ENCODE peak calls at places on chromosomes 16 and 17, in five cellular contexts. One of them, this sample, is unnamed.

GRCh38 chr16:69112285-69113129 is 7.1 kb downstream of the HAS3 start:
- DNase-seq in hepatocyte: peak; percentile 69
- DNase-seq in PC-3: peak; percentile 38
- DNase-seq in GM23338: peak; percentile 87
- DNase-seq in HCT116: no peak
- DNase-seq in this sample: peak; percentile 58

GRCh38 chr16:17266606-17267313 is 204.0 kb downstream of the XYLT1 start:
- DNase-seq in hepatocyte: no peak
- DNase-seq in PC-3: no peak
- DNase-seq in GM23338: peak; percentile 38
- DNase-seq in HCT116: no peak
- DNase-seq in this sample: no peak

GRCh38 chr16:21300309-21301167 is 22.4 kb upstream of the CRYM start:
- DNase-seq in hepatocyte: peak; percentile 98
- DNase-seq in PC-3: peak; percentile 98
- DNase-seq in GM23338: peak; percentile 97
- DNase-seq in HCT116: peak; percentile 100
- DNase-seq in this sample: peak; percentile 60

GRCh38 chr16:31072540-31073072 is 1.4 kb downstream of the ZNF668 start:
- DNase-seq in hepatocyte: peak; percentile 37
- DNase-seq in PC-3: peak; percentile 48
- DNase-seq in GM23338: peak; percentile 30
- DNase-seq in HCT116: no peak
- DNase-seq in this sample: peak; percentile 35

GRCh38 chr17:73749906-73750305 is 105.7 kb upstream of the SDK2 start:
- DNase-seq in hepatocyte: no peak
- DNase-seq in PC-3: no peak
- DNase-seq in GM23338: no peak
- DNase-seq in HCT116: no peak
- DNase-seq in this sample: no peak

GRCh38 chr17:4072487-4073157 is 70.2 kb downstream of the ZZEF1 start:
- DNase-seq in hepatocyte: no peak
- DNase-seq in PC-3: peak; percentile 73
- DNase-seq in GM23338: no peak
- DNase-seq in HCT116: no peak
- DNase-seq in this sample: no peak

GRCh38 chr16:77788196-77789084 is at the start of gene VAT1L:
- DNase-seq in hepatocyte: peak; percentile 49
- DNase-seq in PC-3: no peak
- DNase-seq in GM23338: peak; percentile 78
- DNase-seq in HCT116: no peak
- DNase-seq in this sample: peak; percentile 10

GRCh38 chr17:33905338-33905800 is 349.7 kb upstream of the CCL2 start:
- DNase-seq in hepatocyte: no peak
- DNase-seq in PC-3: no peak
- DNase-seq in GM23338: no peak
- DNase-seq in HCT116: no peak
- DNase-seq in this sample: no peak

GRCh38 chr16:57660715-57661463 is 7.2 kb upstream of the ADGRG3 start:
- DNase-seq in hepatocyte: no peak
- DNase-seq in PC-3: no peak
- DNase-seq in GM23338: no peak
- DNase-seq in HCT116: no peak
- DNase-seq in this sample: no peak

GRCh38 chr17:64024781-64025731 is 4.6 kb upstream of the ICAM2 start:
- DNase-seq in hepatocyte: no peak
- DNase-seq in PC-3: peak; percentile 43
- DNase-seq in GM23338: no peak
- DNase-seq in HCT116: no peak
- DNase-seq in this sample: no peak

GRCh38 chr16:52976539-52977167 is 76.0 kb downstream of the CHD9NB start:
- DNase-seq in hepatocyte: peak; percentile 42
- DNase-seq in PC-3: peak; percentile 38
- DNase-seq in GM23338: peak; percentile 64
- DNase-seq in HCT116: peak; percentile 7
- DNase-seq in this sample: peak; percentile 19

GRCh38 chr16:64162613-64163375 is 959.1 kb downstream of the CDH11 start:
- DNase-seq in hepatocyte: no peak
- DNase-seq in PC-3: no peak
- DNase-seq in GM23338: no peak
- DNase-seq in HCT116: no peak
- DNase-seq in this sample: peak; percentile 64

GRCh38 chr16:22216191-22216831 is 10.2 kb downstream of the EEF2K start:
- DNase-seq in hepatocyte: no peak
- DNase-seq in PC-3: no peak
- DNase-seq in GM23338: no peak
- DNase-seq in HCT116: no peak
- DNase-seq in this sample: no peak

GRCh38 chr17:75109407-75110236 is at the start of gene ARMC7:
- DNase-seq in hepatocyte: peak; percentile 95
- DNase-seq in PC-3: peak; percentile 96
- DNase-seq in GM23338: peak; percentile 93
- DNase-seq in HCT116: peak; percentile 72
- DNase-seq in this sample: peak; percentile 92

GRCh38 chr17:30226878-30227277 is 8.6 kb downstream of the SLC6A4 start:
- DNase-seq in hepatocyte: peak; percentile 5
- DNase-seq in PC-3: no peak
- DNase-seq in GM23338: no peak
- DNase-seq in HCT116: no peak
- DNase-seq in this sample: no peak

GRCh38 chr17:75756451-75757085 is 8.4 kb downstream of the GALK1 start:
- DNase-seq in hepatocyte: no peak
- DNase-seq in PC-3: no peak
- DNase-seq in GM23338: no peak
- DNase-seq in HCT116: no peak
- DNase-seq in this sample: no peak

GRCh38 chr17:19331134-19331533 is 31.4 kb downstream of the B9D1 start:
- DNase-seq in hepatocyte: no peak
- DNase-seq in PC-3: no peak
- DNase-seq in GM23338: no peak
- DNase-seq in HCT116: no peak
- DNase-seq in this sample: no peak

GRCh38 chr16:12613131-12613991 is 190.3 kb downstream of the CPPED1 start:
- DNase-seq in hepatocyte: peak; percentile 75
- DNase-seq in PC-3: peak; percentile 78
- DNase-seq in GM23338: peak; percentile 25
- DNase-seq in HCT116: peak; percentile 94
- DNase-seq in this sample: no peak

GRCh38 chr16:2980227-2981176 is at the start of gene PKMYT1:
- DNase-seq in hepatocyte: peak; percentile 97
- DNase-seq in PC-3: peak; percentile 88
- DNase-seq in GM23338: peak; percentile 90
- DNase-seq in HCT116: peak; percentile 56
- DNase-seq in this sample: peak; percentile 92

GRCh38 chr16:1089822-1090619 is 6.0 kb downstream of the C1QTNF8 start:
- DNase-seq in hepatocyte: peak; percentile 92
- DNase-seq in PC-3: peak; percentile 45
- DNase-seq in GM23338: peak; percentile 53
- DNase-seq in HCT116: no peak
- DNase-seq in this sample: no peak

GRCh38 chr16:30767767-30768465 is 5.8 kb downstream of the RNF40 start:
- DNase-seq in hepatocyte: no peak
- DNase-seq in PC-3: no peak
- DNase-seq in GM23338: no peak
- DNase-seq in HCT116: no peak
- DNase-seq in this sample: no peak

GRCh38 chr16:2428051-2428786 is 1.0 kb upstream of the CCNF start:
- DNase-seq in hepatocyte: peak; percentile 72
- DNase-seq in PC-3: peak; percentile 22
- DNase-seq in GM23338: peak; percentile 58
- DNase-seq in HCT116: no peak
- DNase-seq in this sample: peak; percentile 52

DNA sequence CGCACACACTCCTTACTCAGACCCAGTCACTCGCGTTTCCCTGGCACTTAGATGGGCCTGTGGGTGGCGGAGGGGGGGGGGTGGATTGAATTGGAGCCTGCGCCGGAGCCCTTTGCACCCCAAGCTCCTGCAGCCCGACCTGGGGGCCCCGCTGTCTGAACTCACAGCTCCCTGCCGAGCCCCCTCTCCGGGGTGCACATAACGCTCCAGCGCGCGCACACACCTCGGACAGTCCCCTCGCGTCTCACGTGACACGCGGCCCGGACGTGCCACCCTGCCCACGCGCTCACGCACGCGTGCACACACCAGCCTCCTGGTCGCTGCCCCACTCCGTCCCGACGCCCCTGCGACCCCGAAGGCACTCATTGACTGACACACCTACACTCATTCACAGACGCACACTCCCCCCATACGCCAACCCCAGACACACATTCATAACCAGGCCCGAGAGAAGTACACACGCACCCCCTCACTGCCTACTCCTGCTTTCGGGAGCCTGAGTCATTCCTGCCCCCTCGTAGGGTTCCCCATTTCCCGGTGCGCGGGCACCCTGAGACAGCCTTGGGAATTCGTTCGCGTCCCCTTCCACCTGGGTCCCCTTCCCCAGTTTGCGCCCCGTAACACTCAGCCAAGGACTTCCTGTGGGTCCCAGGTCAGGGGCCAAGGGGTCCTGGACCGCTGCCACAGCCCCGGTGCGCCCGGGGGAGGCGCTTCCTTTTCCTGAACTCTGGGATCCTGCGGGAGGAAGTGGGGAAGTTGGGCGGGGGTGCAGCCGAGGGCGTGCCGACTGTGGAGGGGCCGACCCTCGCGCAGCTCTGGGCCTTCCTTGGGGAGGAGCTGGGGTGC is 1.1 kb downstream of the TBKBP1 start:
- DNase-seq in hepatocyte: peak; percentile 71
- DNase-seq in PC-3: peak; percentile 50
- DNase-seq in GM23338: peak; percentile 71
- DNase-seq in HCT116: no peak
- DNase-seq in this sample: no peak
- TF ChIP-seq EZH2 in hepatocyte: no peak
- TF ChIP-seq EZH2 in PC-3: no peak
- TF ChIP-seq EZH2 in GM23338: no peak
- TF ChIP-seq EZH2 in HCT116: no peak
- TF ChIP-seq EZH2 in this sample: peak; percentile 19

GRCh38 chr17:80524150-80524712 is 20.4 kb upstream of the RPTOR start:
- DNase-seq in hepatocyte: peak; percentile 37
- DNase-seq in PC-3: no peak
- DNase-seq in GM23338: no peak
- DNase-seq in HCT116: no peak
- DNase-seq in this sample: no peak
- H3K9me2 ChIP-seq in hepatocyte: no peaks in the 10 kb centered on the region
- H3K9me2 ChIP-seq in PC-3: no peaks in the 10 kb centered on the region
- H3K9me2 ChIP-seq in GM23338: no peaks in the 10 kb centered on the region
- H3K9me2 ChIP-seq in HCT116: no peaks in the 10 kb centered on the region
- H3K9me2 ChIP-seq in this sample: no peaks in the 10 kb centered on the region

GRCh38 chr17:48627625-48628510 is 1.7 kb upstream of the HOXB9 start:
- DNase-seq in hepatocyte: no peak
- DNase-seq in PC-3: no peak
- DNase-seq in GM23338: no peak
- DNase-seq in HCT116: no peak
- DNase-seq in this sample: no peak
- H3K27me3 ChIP-seq in hepatocyte: peaks cover 98% of the 10 kb centered on the region
- H3K27me3 ChIP-seq in PC-3: peaks cover 75% of the 10 kb centered on the region
- H3K27me3 ChIP-seq in GM23338: peaks cover 100% of the 10 kb centered on the region
- H3K27me3 ChIP-seq in HCT116: no peaks in the 10 kb centered on the region
- H3K27me3 ChIP-seq in this sample: peaks cover 74% of the 10 kb centered on the region

GRCh38 chr16:87062569-87063442 is 254.4 kb downstream of the C16orf95 start:
- DNase-seq in hepatocyte: peak; percentile 87
- DNase-seq in PC-3: peak; percentile 73
- DNase-seq in GM23338: peak; percentile 93
- DNase-seq in HCT116: peak; percentile 62
- DNase-seq in this sample: peak; percentile 45
- TF ChIP-seq EZH2 in hepatocyte: no peak
- TF ChIP-seq EZH2 in PC-3: no peak
- TF ChIP-seq EZH2 in GM23338: no peak
- TF ChIP-seq EZH2 in HCT116: no peak
- TF ChIP-seq EZH2 in this sample: no peak

GRCh38 chr16:85003076-85003475 is 8.3 kb downstream of the ZDHHC7 start:
- DNase-seq in hepatocyte: no peak
- DNase-seq in PC-3: no peak
- DNase-seq in GM23338: peak; percentile 30
- DNase-seq in HCT116: no peak
- DNase-seq in this sample: no peak

GRCh38 chr16:85005278-85006069 is 5.9 kb downstream of the ZDHHC7 start:
- DNase-seq in hepatocyte: no peak
- DNase-seq in PC-3: no peak
- DNase-seq in GM23338: no peak
- DNase-seq in HCT116: no peak
- DNase-seq in this sample: no peak

GRCh38 chr16:85002643-85003042 is 8.7 kb downstream of the ZDHHC7 start:
- DNase-seq in hepatocyte: no peak
- DNase-seq in PC-3: no peak
- DNase-seq in GM23338: no peak
- DNase-seq in HCT116: no peak
- DNase-seq in this sample: no peak

GRCh38 chr16:85004587-85005205 is 6.6 kb downstream of the ZDHHC7 start:
- DNase-seq in hepatocyte: peak; percentile 72
- DNase-seq in PC-3: peak; percentile 71
- DNase-seq in GM23338: no peak
- DNase-seq in HCT116: no peak
- DNase-seq in this sample: no peak

GRCh38 chr16:85003723-85004586 is 7.4 kb downstream of the ZDHHC7 start:
- DNase-seq in hepatocyte: no peak
- DNase-seq in PC-3: no peak
- DNase-seq in GM23338: no peak
- DNase-seq in HCT116: no peak
- DNase-seq in this sample: no peak
- H3K9me2 ChIP-seq in hepatocyte: no peaks in the 10 kb centered on the region
- H3K9me2 ChIP-seq in PC-3: no peaks in the 10 kb centered on the region
- H3K9me2 ChIP-seq in GM23338: no peaks in the 10 kb centered on the region
- H3K9me2 ChIP-seq in HCT116: no peaks in the 10 kb centered on the region
- H3K9me2 ChIP-seq in this sample: no peaks in the 10 kb centered on the region